ENCODE peak calls at places on chromosomes 2 and 18, in four cellular contexts. R, G, B and E are unnamed samples.

GRCh38 chr2:28451793-28452533 is 43.9 kb upstream of the PLB1 start:
- DNase-seq in R (no peak), G (no peak), B (no peak), E (no peak)

GRCh38 chr18:58998421-58999203 is 133.9 kb downstream of the ZNF532 start:
- DNase-seq in R (no peak), G (peak; percentile 70), B (no peak), E (no peak)

GRCh38 chr2:54321062-54321461 is 65.0 kb upstream of the TSPYL6 start:
- DNase-seq in R (no peak), G (no peak), B (no peak), E (no peak)

GRCh38 chr2:6877402-6878305 is at the start of gene RSAD2:
- DNase-seq in R (no peak), G (peak; percentile 16), B (no peak), E (no peak)

GRCh38 chr2:12558519-12558918 is 158.2 kb upstream of the TRIB2 start:
- DNase-seq in R (no peak), G (no peak), B (no peak), E (no peak)

GRCh38 chr2:162537651-162538050 is 193.7 kb downstream of the GCA start:
- DNase-seq in R (no peak), G (no peak), B (no peak), E (no peak)

GRCh38 chr18:21831413-21831831 is 90.8 kb downstream of the MIB1 start:
- DNase-seq in R (no peak), G (peak; percentile 34), B (no peak), E (no peak)

GRCh38 chr18:15198116-15198389 is 450.1 kb downstream of the ANKRD30B start:
- DNase-seq in R (no peak), G (no peak), B (no peak), E (no peak)

GRCh38 chr2:113166187-113166645 is 7.6 kb upstream of the PSD4 start:
- DNase-seq in R (no peak), G (no peak), B (no peak), E (no peak)

GRCh38 chr2:235665656-235666239 is 171.9 kb downstream of the AGAP1 start:
- DNase-seq in R (no peak), G (peak; percentile 38), B (no peak), E (no peak)

GRCh38 chr2:235394278-235394828 is 99.5 kb upstream of the AGAP1 start:
- DNase-seq in R (no peak), G (peak; percentile 69), B (no peak), E (no peak)

GRCh38 chr2:148888003-148888501 is 13.0 kb downstream of the KIF5C start:
- DNase-seq in R (peak; percentile 26), G (no peak), B (no peak), E (peak; percentile 13)
- TF ChIP-seq CTCF in R (no peak), G (no peak), B (no peak), E (peak; percentile 46)

GRCh38 chr18:47263197-47263827 is 11.9 kb upstream of the SKOR2 start:
- DNase-seq in R (peak; percentile 63), G (no peak), B (no peak), E (no peak)
- TF ChIP-seq CTCF in R (peak; percentile 27), G (no peak), B (no peak), E (peak; percentile 53)

GRCh38 chr2:223100061-223100511 is 48.1 kb downstream of the KCNE4 start:
- DNase-seq in R (no peak), G (peak; percentile 77), B (no peak), E (no peak)

GRCh38 chr2:223099561-223099960 is 47.6 kb downstream of the KCNE4 start:
- DNase-seq in R (no peak), G (no peak), B (no peak), E (no peak)

GRCh38 chr2:223104336-223104735 is 52.3 kb downstream of the KCNE4 start:
- DNase-seq in R (no peak), G (no peak), B (no peak), E (no peak)

GRCh38 chr2:223102040-223102899 is 50.3 kb downstream of the KCNE4 start:
- DNase-seq in R (no peak), G (no peak), B (no peak), E (no peak)

GRCh38 chr2:223101340-223102039 is 49.5 kb downstream of the KCNE4 start:
- DNase-seq in R (peak; percentile 13), G (peak; percentile 55), B (no peak), E (peak; percentile 12)
- TF ChIP-seq CTCF in R (peak; percentile 45), G (peak; percentile 58), B (peak; percentile 23), E (peak; percentile 60)

GRCh38 chr2:71800106-71800809 is 346.9 kb downstream of the DYSF start:
- DNase-seq in R (no peak), G (no peak), B (no peak), E (no peak)

GRCh38 chr2:71803398-71803797 is 344.3 kb downstream of the CYP26B1 start:
- DNase-seq in R (no peak), G (no peak), B (no peak), E (no peak)

GRCh38 chr2:71802556-71802955 is 345.1 kb downstream of the CYP26B1 start:
- DNase-seq in R (no peak), G (no peak), B (no peak), E (no peak)

GRCh38 chr2:71804251-71804650 is 343.4 kb downstream of the CYP26B1 start:
- DNase-seq in R (no peak), G (no peak), B (no peak), E (no peak)

GRCh38 chr2:71801969-71802368 is 345.7 kb downstream of the CYP26B1 start:
- DNase-seq in R (peak; percentile 81), G (peak; percentile 25), B (no peak), E (peak; percentile 40)
- TF ChIP-seq CTCF in R (peak; percentile 47), G (peak; percentile 52), B (peak; percentile 47), E (peak; percentile 56)

GRCh38 chr2:237295889-237296480 is 118.0 kb downstream of the COL6A3 start:
- DNase-seq in R (no peak), G (no peak), B (no peak), E (no peak)
- TF ChIP-seq CTCF in R (no peak), G (no peak), B (no peak), E (no peak)

DNA sequence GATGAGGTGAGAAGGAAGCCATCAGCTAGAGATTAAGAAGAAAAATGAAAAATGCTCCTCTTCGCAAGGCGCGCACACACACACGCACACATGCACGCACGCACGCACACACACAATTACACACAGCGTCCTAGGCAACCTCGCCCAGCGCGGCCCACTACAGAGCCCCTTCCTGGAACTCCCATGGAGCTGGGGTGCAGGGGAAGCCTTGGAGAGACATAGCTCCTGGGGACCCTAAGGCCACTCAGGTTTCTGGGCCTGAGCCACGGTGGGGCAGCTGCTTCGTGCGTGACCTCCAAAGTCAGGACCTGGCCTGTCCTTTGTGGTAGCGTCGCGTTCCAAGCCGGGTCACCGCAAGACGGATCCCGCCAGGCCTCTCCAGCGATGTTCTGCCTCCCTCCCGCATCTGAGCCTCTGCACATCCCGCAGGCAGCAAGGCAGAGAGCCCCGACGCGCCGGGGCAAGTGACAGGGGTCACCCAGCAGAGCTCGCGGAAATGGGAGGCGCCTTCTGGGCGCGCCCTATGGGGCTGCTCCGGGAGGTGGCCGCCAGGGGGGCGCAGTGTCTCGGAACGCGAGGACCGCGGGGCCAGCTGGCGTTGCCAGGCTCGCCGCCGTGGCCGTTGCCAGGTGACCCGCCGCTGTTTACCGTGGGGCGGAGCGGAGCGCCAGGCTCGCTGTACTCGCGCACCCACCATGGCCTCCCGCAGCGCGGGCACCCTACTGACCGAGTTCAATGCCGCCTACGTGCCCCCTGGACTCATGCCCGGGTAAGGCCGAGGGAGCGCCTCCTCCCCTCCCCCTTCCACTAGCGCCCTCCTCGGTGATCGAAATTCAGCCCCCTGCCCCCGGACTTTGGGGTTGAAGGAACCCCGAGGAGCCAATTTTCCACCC is 79.0 kb downstream of the CIB4 start:
- DNase-seq in R (peak; percentile 48), G (no peak), B (peak; percentile 70), E (no peak)
- TF ChIP-seq CTCF in R (no peak), G (peak; percentile 15), B (peak; percentile 7), E (no peak)